ENCODE peak calls at places on chromosomes 12 and 14, in five cellular contexts. N is A549, Q is NB4, H is K562, Z is GM12878. U is an unnamed sample.

GRCh38 chr12:1994429-1995143 is 9.7 kb downstream of the DCP1B start:
- DNase-seq in N (no peak), Z (no peak), H (no peak), Q (no peak), U (no peak)

GRCh38 chr12:102435827-102436436 is 44.4 kb downstream of the IGF1 start:
- DNase-seq in N (no peak), Q (no peak), Z (no peak), H (no peak), U (no peak)

GRCh38 chr14:61099221-61099835 is 118.3 kb downstream of the SLC38A6 start:
- DNase-seq in Q (no peak), Z (no peak), H (no peak), N (no peak), U (no peak)

GRCh38 chr14:80390911-80391310 is 179.6 kb upstream of the DIO2 start:
- DNase-seq in N (peak; percentile 79), Q (no peak), Z (no peak), H (no peak), U (peak; percentile 7)

GRCh38 chr12:107514887-107515445 is 170.6 kb upstream of the PWP1 start:
- DNase-seq in N (peak; percentile 72), Q (peak; percentile 75), H (no peak), Z (no peak), U (no peak)

GRCh38 chr12:57517187-57517586 is 3.1 kb downstream of the DDIT3 start:
- DNase-seq in Q (no peak), N (peak; percentile 51), H (no peak), Z (no peak), U (peak; percentile 34)

GRCh38 chr14:99280852-99281251 is 8.9 kb upstream of the BCL11B start:
- DNase-seq in H (no peak), N (no peak), Q (no peak), Z (no peak), U (no peak)

GRCh38 chr12:69501154-69501895 is 31.1 kb downstream of the FRS2 start:
- DNase-seq in N (no peak), Q (no peak), Z (no peak), H (no peak), U (no peak)

GRCh38 chr12:53480425-53481107 is 18.7 kb downstream of the MAP3K12 start:
- DNase-seq in N (no peak), Z (no peak), Q (no peak), H (no peak), U (no peak)

GRCh38 chr12:69686731-69687130 is 12.4 kb downstream of the BEST3 start:
- DNase-seq in H (no peak), Q (no peak), Z (no peak), N (no peak), U (peak; percentile 19)

GRCh38 chr12:95208678-95209077 is 8.6 kb downstream of the FGD6 start:
- DNase-seq in Q (no peak), N (no peak), Z (no peak), H (no peak), U (no peak)

GRCh38 chr12:55072093-55072492 is 52.3 kb downstream of the NEUROD4 start:
- DNase-seq in Q (peak; percentile 65), N (peak; percentile 62), Z (no peak), H (peak; percentile 38), U (peak; percentile 9)

GRCh38 chr12:78229491-78230209 is 399.0 kb downstream of the NAV3 start:
- DNase-seq in Q (peak; percentile 59), H (peak; percentile 9), N (peak; percentile 65), Z (peak; percentile 21), U (peak; percentile 47)

GRCh38 chr12:22029491-22029890 is 16.5 kb upstream of the CMAS start:
- DNase-seq in Z (no peak), N (no peak), Q (no peak), H (no peak), U (no peak)

DNA sequence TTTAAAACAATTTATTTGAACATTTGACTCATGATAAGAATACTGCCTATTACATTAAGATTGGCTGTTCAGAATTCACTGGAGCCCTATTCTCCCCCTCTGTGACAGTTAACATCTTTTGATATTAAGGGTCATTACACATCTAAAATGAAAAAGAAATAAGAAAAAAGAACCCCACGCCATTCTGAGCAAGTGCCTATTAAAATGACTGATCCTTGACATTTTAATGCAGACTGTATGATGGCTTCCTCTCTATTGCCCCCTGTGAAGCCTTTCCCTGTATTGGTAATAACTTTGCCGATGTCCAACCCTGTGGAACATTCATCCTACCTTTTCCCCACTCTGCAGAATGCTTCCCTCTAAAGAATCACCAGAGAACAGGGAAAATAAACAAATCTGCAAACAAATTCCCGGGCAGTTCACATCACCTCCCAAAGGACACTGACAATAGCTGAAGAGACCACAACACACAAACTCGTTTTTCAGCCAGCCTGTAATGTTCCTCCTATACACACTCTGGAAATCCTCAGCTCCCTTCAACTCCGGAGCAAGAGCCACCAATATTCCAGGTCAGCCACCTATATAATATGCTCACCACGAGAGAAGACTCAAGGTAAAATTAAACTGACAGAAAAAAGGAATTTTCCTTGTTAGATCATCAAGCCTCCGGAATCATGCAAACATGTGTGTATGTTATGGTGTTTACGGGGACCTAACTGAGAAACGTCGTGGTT is 2.1 kb downstream of the NIN start:
- DNase-seq in N (no peak), Z (no peak), Q (no peak), H (no peak), U (no peak)
- H3K4me3 ChIP-seq in N (no peak overlapping the region), Z (peak overlapping the region; percentile 96), Q (peak overlapping the region; percentile 85), H (no peak overlapping the region), U (no peak overlapping the region)

DNA sequence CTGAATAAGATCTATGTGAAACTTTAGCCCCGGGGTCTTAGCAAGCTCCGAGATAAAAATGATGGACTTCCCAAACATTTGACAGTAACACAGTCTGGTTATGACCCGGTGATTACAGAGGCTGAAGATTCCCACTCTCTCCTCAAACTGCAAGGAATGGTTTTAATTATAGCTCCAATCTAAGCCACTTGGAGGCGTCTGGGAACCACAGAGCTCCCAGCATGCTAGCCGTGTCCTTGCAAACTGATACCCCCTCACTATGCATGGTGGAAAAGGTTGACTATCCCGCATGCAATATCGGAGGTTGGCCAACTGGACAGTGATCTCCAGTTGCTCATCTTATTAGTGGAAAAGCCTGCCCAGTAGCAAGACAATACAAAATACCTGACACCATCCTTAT is 76.5 kb upstream of the GRIN2B start:
- DNase-seq in Z (no peak), N (no peak), H (no peak), Q (no peak), U (no peak)
- TF ChIP-seq MYC in Z (no peak), N (no peak), H (no peak), Q (no peak), U (no peak)

GRCh38 chr12:49055978-49056754 is 4.4 kb downstream of the KMT2D start:
- DNase-seq in N (peak; percentile 83), Z (peak; percentile 65), Q (peak; percentile 98), H (peak; percentile 87), U (peak; percentile 87)
- H3K4me3 ChIP-seq in N (no peak overlapping the region), Z (peak overlapping the region; percentile 99), Q (peak overlapping the region; percentile 81), H (peak overlapping the region; percentile 94), U (no peak overlapping the region)

GRCh38 chr14:23388996-23389395 is 12.2 kb downstream of the CMTM5 start:
- DNase-seq in H (no peak), N (no peak), Q (no peak), Z (no peak), U (no peak)
- TF ChIP-seq MYC in H (no peak), N (no peak), Q (no peak), Z (no peak), U (no peak)

GRCh38 chr14:84003316-84003715 is 1526.6 kb upstream of the FLRT2 start:
- DNase-seq in Z (no peak), H (no peak), Q (no peak), N (no peak), U (peak; percentile 27)
- H3K4me3 ChIP-seq in Z (no peak overlapping the region), H (no peak overlapping the region), Q (no peak overlapping the region), N (no peak overlapping the region), U (no peak overlapping the region)

GRCh38 chr14:36955967-36956366 is 216.4 kb downstream of the SLC25A21 start:
- DNase-seq in H (no peak), Z (no peak), N (no peak), Q (no peak), U (no peak)

GRCh38 chr14:36951380-36951911 is 221.0 kb downstream of the SLC25A21 start:
- DNase-seq in Z (no peak), N (no peak), H (no peak), Q (no peak), U (no peak)

GRCh38 chr14:36952702-36953101 is 219.7 kb downstream of the SLC25A21 start:
- DNase-seq in Q (no peak), Z (no peak), H (no peak), N (peak; percentile 64), U (no peak)

GRCh38 chr14:36950812-36951211 is 221.6 kb downstream of the SLC25A21 start:
- DNase-seq in H (no peak), Z (no peak), Q (no peak), N (no peak), U (no peak)

GRCh38 chr14:36955376-36955775 is 217.0 kb downstream of the SLC25A21 start:
- DNase-seq in Q (no peak), H (no peak), Z (no peak), N (no peak), U (no peak)
- TF ChIP-seq MYC in Q (no peak), H (no peak), Z (no peak), N (no peak), U (no peak)